ENCODE peak calls at places on chromosome 3, in five cellular contexts. H is CD8-positive, alpha-beta memory T cell; M is sigmoid colon; C is body of pancreas; N is CD4-positive, CD25-positive, alpha-beta regulatory T cell. L is an unnamed sample.

GRCh38 chr3:35864871-35865270 is 225.5 kb downstream of the ARPP21 start:
- DNase-seq in H (no peak), M (no peak), C (no peak), N (no peak), L (no peak)

GRCh38 chr3:39028466-39028865 is 23.3 kb downstream of the SCN11A start:
- DNase-seq in H (no peak), M (no peak), C (no peak), N (no peak), L (no peak)

GRCh38 chr3:50316657-50317242 is 5.8 kb downstream of the HYAL2 start:
- DNase-seq in H (peak; percentile 73), M (no peak), C (no peak), N (peak; percentile 51), L (peak; percentile 87)

GRCh38 chr3:100796556-100796955 is 87.3 kb downstream of the TFG start:
- DNase-seq in H (no peak), M (no peak), C (no peak), N (no peak), L (no peak)

GRCh38 chr3:151553873-151554272 is 93.0 kb upstream of the IGSF10 start:
- DNase-seq in H (no peak), M (peak; percentile 61), C (no peak), N (no peak), L (no peak)

GRCh38 chr3:60282840-60283239 is 968.4 kb downstream of the FHIT start:
- DNase-seq in H (no peak), M (no peak), C (no peak), N (no peak), L (no peak)

GRCh38 chr3:71142440-71143161 is 440.9 kb downstream of the FOXP1 start:
- DNase-seq in H (no peak), M (no peak), C (no peak), N (peak; percentile 30), L (no peak)

GRCh38 chr3:39064646-39065045 is 12.8 kb downstream of the WDR48 start:
- DNase-seq in H (no peak), M (no peak), C (no peak), N (no peak), L (no peak)

GRCh38 chr3:190429681-190430080 is 20.0 kb downstream of the TMEM207 start:
- DNase-seq in H (no peak), M (no peak), C (no peak), N (no peak), L (no peak)

GRCh38 chr3:141894524-141895176 is 18.2 kb downstream of the ATP1B3 start:
- DNase-seq in H (no peak), M (no peak), C (no peak), N (no peak), L (no peak)

GRCh38 chr3:127857270-127857801 is 35.0 kb upstream of the MGLL start:
- DNase-seq in H (no peak), M (no peak), C (no peak), N (no peak), L (no peak)

GRCh38 chr3:196323723-196324122 is 5.7 kb upstream of the DYNLT2B start:
- DNase-seq in H (no peak), M (no peak), C (no peak), N (no peak), L (no peak)

GRCh38 chr3:66198437-66199088 is 22.2 kb upstream of the SLC25A26 start:
- DNase-seq in H (no peak), M (no peak), C (no peak), N (no peak), L (no peak)

GRCh38 chr3:12916159-12916558 is 74.8 kb upstream of the RPL32 start:
- DNase-seq in H (peak; percentile 20), M (no peak), C (no peak), N (peak; percentile 16), L (no peak)

GRCh38 chr3:110589381-110589780 is 482.2 kb upstream of the NECTIN3 start:
- DNase-seq in H (no peak), M (no peak), C (no peak), N (no peak), L (no peak)

GRCh38 chr3:38491215-38491614 is 4.9 kb upstream of the EXOG start:
- DNase-seq in H (no peak), M (no peak), C (no peak), N (no peak), L (no peak)

GRCh38 chr3:5002174-5002870 is 23.1 kb downstream of the BHLHE40 start:
- DNase-seq in H (peak; percentile 56), M (peak; percentile 13), C (no peak), N (no peak), L (no peak)

GRCh38 chr3:13747627-13748026 is 132.2 kb downstream of the WNT7A start:
- DNase-seq in H (no peak), M (no peak), C (no peak), N (no peak), L (no peak)

GRCh38 chr3:61569856-61570255 is 8.5 kb downstream of the PTPRG start:
- DNase-seq in H (no peak), M (no peak), C (no peak), N (no peak), L (no peak)

GRCh38 chr3:21256932-21257331 is 494.1 kb downstream of the ZNF385D start:
- DNase-seq in H (no peak), M (no peak), C (no peak), N (no peak), L (peak; percentile 77)

GRCh38 chr3:106068386-106068785 is 199.6 kb upstream of the CBLB start:
- DNase-seq in H (no peak), M (no peak), C (no peak), N (no peak), L (no peak)

GRCh38 chr3:52841981-52842340 is 7.1 kb upstream of the MUSTN1 start:
- DNase-seq in H (no peak), M (no peak), C (no peak), N (no peak), L (no peak)

GRCh38 chr3:186746008-186746407 is 28.8 kb downstream of the KNG1 start:
- DNase-seq in H (no peak), M (no peak), C (peak; percentile 22), N (no peak), L (peak; percentile 42)

GRCh38 chr3:65836047-65836446 is 202.7 kb downstream of the MAGI1 start:
- DNase-seq in H (no peak), M (no peak), C (no peak), N (no peak), L (no peak)

GRCh38 chr3:192917508-192918274 is at the start of gene MB21D2:
- DNase-seq in H (peak; percentile 24), M (peak; percentile 89), C (peak; percentile 49), N (peak; percentile 54), L (peak; percentile 69)

GRCh38 chr3:172343979-172344378 is 104.3 kb downstream of the GHSR start:
- DNase-seq in H (no peak), M (no peak), C (no peak), N (no peak), L (no peak)

GRCh38 chr3:189233225-189233858 is 61.6 kb downstream of the TPRG1 start:
- DNase-seq in H (no peak), M (no peak), C (peak; percentile 57), N (peak; percentile 2), L (peak; percentile 47)

GRCh38 chr3:12370758-12371157 is 81.9 kb downstream of the PPARG start:
- DNase-seq in H (no peak), M (no peak), C (no peak), N (no peak), L (no peak)

GRCh38 chr3:58077586-58078285 is 69.5 kb downstream of the FLNB start:
- DNase-seq in H (no peak), M (no peak), C (no peak), N (no peak), L (no peak)

GRCh38 chr3:94314218-94314883 is 251.5 kb downstream of the NSUN3 start:
- DNase-seq in H (no peak), M (no peak), C (no peak), N (no peak), L (no peak)

GRCh38 chr3:183912895-183913579 is 28.4 kb upstream of the PARL start:
- DNase-seq in H (no peak), M (no peak), C (no peak), N (no peak), L (peak; percentile 83)

GRCh38 chr3:113629941-113630340 is 66.5 kb downstream of the USF3 start:
- DNase-seq in H (no peak), M (no peak), C (no peak), N (no peak), L (no peak)

GRCh38 chr3:44803298-44803697 is 41.7 kb downstream of the KIF15 start:
- DNase-seq in H (no peak), M (no peak), C (no peak), N (no peak), L (no peak)

GRCh38 chr3:107421170-107421792 is 44.0 kb downstream of the CCDC54 start:
- DNase-seq in H (no peak), M (no peak), C (no peak), N (peak; percentile 43), L (no peak)

GRCh38 chr3:125134952-125135351 is 77.6 kb downstream of the SLC12A8 start:
- DNase-seq in H (no peak), M (no peak), C (no peak), N (no peak), L (no peak)

GRCh38 chr3:9898467-9899229 is 4.0 kb upstream of the IL17RE start:
- DNase-seq in H (no peak), M (no peak), C (peak; percentile 47), N (no peak), L (peak; percentile 60)
- H3K4me3 ChIP-seq in H (no peak overlapping the region), M (no peak overlapping the region), C (no peak overlapping the region), N (no peak overlapping the region), L (no peak overlapping the region)

GRCh38 chr3:53970656-53971055 is 79.0 kb upstream of the SELENOK start:
- DNase-seq in H (no peak), M (no peak), C (no peak), N (no peak), L (no peak)
- H3K9me3 ChIP-seq in H (no peaks in the 10 kb centered on the region), M (no peaks in the 10 kb centered on the region), C (no peaks in the 10 kb centered on the region), N (peaks cover 15% of the 10 kb centered on the region), L (peaks cover 44% of the 10 kb centered on the region)

GRCh38 chr3:143718463-143718862 is 129.8 kb downstream of the SLC9A9 start:
- DNase-seq in H (no peak), M (no peak), C (no peak), N (no peak), L (no peak)

GRCh38 chr3:143720381-143720780 is 127.9 kb downstream of the SLC9A9 start:
- DNase-seq in H (no peak), M (no peak), C (no peak), N (no peak), L (no peak)

GRCh38 chr3:143712522-143712921 is 135.7 kb downstream of the SLC9A9 start:
- DNase-seq in H (no peak), M (no peak), C (no peak), N (no peak), L (no peak)

GRCh38 chr3:143716731-143717130 is 131.5 kb downstream of the SLC9A9 start:
- DNase-seq in H (no peak), M (no peak), C (no peak), N (no peak), L (no peak)
- H3K27ac ChIP-seq in H (no peak overlapping the region), M (no peak overlapping the region), C (no peak overlapping the region), N (no peak overlapping the region), L (no peak overlapping the region)

GRCh38 chr3:51500632-51501131 is 867 bp upstream of the DCAF1 start:
- DNase-seq in H (no peak), M (peak; percentile 74), C (peak; percentile 38), N (no peak), L (no peak)
- H3K4me3 ChIP-seq in H (peak overlapping the region; percentile 29), M (peak overlapping the region; percentile 93), C (no peak overlapping the region), N (peak overlapping the region; percentile 64), L (peak overlapping the region; percentile 31)

L was measured in stomach.